ENCODE peak calls at places on chromosomes 3 and 15, in seven cellular contexts. One of them, this sample, is unnamed.

GRCh38 chr15:88604972-88605506 is 16.1 kb upstream of the AEN start:
- DNase-seq in left colon: no peak
- DNase-seq in NAMALWA: no peak
- DNase-seq in stimulated activated naive CD8-positive, alpha-beta T cell treated with anti-CD3 and anti-CD28 coated beads, Interleukin-15, amount 100 ng/mL, for 72 hours: no peak
- DNase-seq in mesenteric fat pad: no peak
- DNase-seq in AG09319: no peak
- DNase-seq in GDM1: no peak
- DNase-seq in this sample: no peak

GRCh38 chr3:184630861-184631260 is 69.3 kb downstream of the EPHB3 start:
- DNase-seq in AG09319: no peak
- DNase-seq in GDM1: no peak
- DNase-seq in mesenteric fat pad: no peak
- DNase-seq in stimulated activated naive CD8-positive, alpha-beta T cell treated with anti-CD3 and anti-CD28 coated beads, Interleukin-15, amount 100 ng/mL, for 72 hours: no peak
- DNase-seq in NAMALWA: no peak
- DNase-seq in left colon: no peak
- DNase-seq in this sample: no peak

GRCh38 chr3:187736418-187736871 is 8.8 kb downstream of the BCL6 start:
- DNase-seq in NAMALWA: no peak
- DNase-seq in GDM1: no peak
- DNase-seq in left colon: no peak
- DNase-seq in mesenteric fat pad: no peak
- DNase-seq in stimulated activated naive CD8-positive, alpha-beta T cell treated with anti-CD3 and anti-CD28 coated beads, Interleukin-15, amount 100 ng/mL, for 72 hours: no peak
- DNase-seq in AG09319: no peak
- DNase-seq in this sample: no peak

GRCh38 chr3:126151562-126152302 is 28.7 kb downstream of the ALDH1L1 start:
- DNase-seq in stimulated activated naive CD8-positive, alpha-beta T cell treated with anti-CD3 and anti-CD28 coated beads, Interleukin-15, amount 100 ng/mL, for 72 hours: no peak
- DNase-seq in left colon: no peak
- DNase-seq in GDM1: no peak
- DNase-seq in NAMALWA: no peak
- DNase-seq in mesenteric fat pad: peak
- DNase-seq in AG09319: no peak
- DNase-seq in this sample: no peak

GRCh38 chr3:128052831-128053419 is 688 bp downstream of the SEC61A1 start:
- DNase-seq in NAMALWA: peak
- DNase-seq in left colon: no peak
- DNase-seq in AG09319: no peak
- DNase-seq in mesenteric fat pad: no peak
- DNase-seq in GDM1: no peak
- DNase-seq in stimulated activated naive CD8-positive, alpha-beta T cell treated with anti-CD3 and anti-CD28 coated beads, Interleukin-15, amount 100 ng/mL, for 72 hours: no peak
- DNase-seq in this sample: no peak

GRCh38 chr15:52114256-52114655 is 1.7 kb upstream of the BCL2L10 start:
- DNase-seq in left colon: no peak
- DNase-seq in GDM1: no peak
- DNase-seq in mesenteric fat pad: no peak
- DNase-seq in NAMALWA: no peak
- DNase-seq in stimulated activated naive CD8-positive, alpha-beta T cell treated with anti-CD3 and anti-CD28 coated beads, Interleukin-15, amount 100 ng/mL, for 72 hours: no peak
- DNase-seq in AG09319: no peak
- DNase-seq in this sample: no peak

GRCh38 chr15:74956648-74957300 is at the start of gene RPP25:
- DNase-seq in stimulated activated naive CD8-positive, alpha-beta T cell treated with anti-CD3 and anti-CD28 coated beads, Interleukin-15, amount 100 ng/mL, for 72 hours: peak
- DNase-seq in left colon: peak
- DNase-seq in AG09319: no peak
- DNase-seq in NAMALWA: peak
- DNase-seq in GDM1: peak
- DNase-seq in mesenteric fat pad: peak
- DNase-seq in this sample: peak

GRCh38 chr3:141071681-141072260 is 20.6 kb downstream of the SPSB4 start:
- DNase-seq in left colon: no peak
- DNase-seq in GDM1: no peak
- DNase-seq in mesenteric fat pad: no peak
- DNase-seq in NAMALWA: no peak
- DNase-seq in AG09319: no peak
- DNase-seq in stimulated activated naive CD8-positive, alpha-beta T cell treated with anti-CD3 and anti-CD28 coated beads, Interleukin-15, amount 100 ng/mL, for 72 hours: no peak
- DNase-seq in this sample: no peak

GRCh38 chr3:48598323-48599076 is 3.4 kb upstream of the COL7A1 start:
- DNase-seq in mesenteric fat pad: no peak
- DNase-seq in stimulated activated naive CD8-positive, alpha-beta T cell treated with anti-CD3 and anti-CD28 coated beads, Interleukin-15, amount 100 ng/mL, for 72 hours: no peak
- DNase-seq in left colon: no peak
- DNase-seq in NAMALWA: no peak
- DNase-seq in AG09319: peak
- DNase-seq in GDM1: no peak
- DNase-seq in this sample: no peak

GRCh38 chr3:21704796-21705195 is 46.2 kb downstream of the ZNF385D start:
- DNase-seq in NAMALWA: no peak
- DNase-seq in mesenteric fat pad: no peak
- DNase-seq in stimulated activated naive CD8-positive, alpha-beta T cell treated with anti-CD3 and anti-CD28 coated beads, Interleukin-15, amount 100 ng/mL, for 72 hours: no peak
- DNase-seq in GDM1: no peak
- DNase-seq in AG09319: no peak
- DNase-seq in left colon: no peak
- DNase-seq in this sample: no peak

GRCh38 chr3:31743690-31744089 is 211.0 kb downstream of the STT3B start:
- DNase-seq in stimulated activated naive CD8-positive, alpha-beta T cell treated with anti-CD3 and anti-CD28 coated beads, Interleukin-15, amount 100 ng/mL, for 72 hours: no peak
- DNase-seq in left colon: no peak
- DNase-seq in GDM1: no peak
- DNase-seq in AG09319: no peak
- DNase-seq in NAMALWA: no peak
- DNase-seq in mesenteric fat pad: no peak
- DNase-seq in this sample: no peak

GRCh38 chr3:115475178-115476041 is 147.9 kb upstream of the GAP43 start:
- DNase-seq in left colon: no peak
- DNase-seq in GDM1: no peak
- DNase-seq in AG09319: no peak
- DNase-seq in mesenteric fat pad: no peak
- DNase-seq in stimulated activated naive CD8-positive, alpha-beta T cell treated with anti-CD3 and anti-CD28 coated beads, Interleukin-15, amount 100 ng/mL, for 72 hours: no peak
- DNase-seq in NAMALWA: no peak
- DNase-seq in this sample: no peak

GRCh38 chr3:52682016-52682415 is 3.7 kb downstream of the PBRM1 start:
- DNase-seq in NAMALWA: no peak
- DNase-seq in GDM1: peak
- DNase-seq in stimulated activated naive CD8-positive, alpha-beta T cell treated with anti-CD3 and anti-CD28 coated beads, Interleukin-15, amount 100 ng/mL, for 72 hours: no peak
- DNase-seq in left colon: no peak
- DNase-seq in mesenteric fat pad: no peak
- DNase-seq in AG09319: no peak
- DNase-seq in this sample: peak